ENCODE peak calls at places on chromosomes 11 and 22, in five cellular contexts. F is mesenchymal stem cell, B is IMR-90, A is H1, C is neuronal stem cell. M is an unnamed sample.

GRCh38 chr11:43145653-43146052 is 166.1 kb upstream of the API5 start:
- DNase-seq in F (no peak), B (no peak), A (no peak), C (no peak), M (no peak)

GRCh38 chr11:83364500-83365059 is 78.4 kb upstream of the CCDC90B start:
- DNase-seq in F (no peak), B (no peak), A (peak; percentile 1), C (no peak), M (peak; percentile 37)

GRCh38 chr11:72579816-72580647 is 94.2 kb downstream of the PDE2A start:
- DNase-seq in F (no peak), B (no peak), A (no peak), C (no peak), M (no peak)

GRCh38 chr11:69703711-69704507 is at the start of gene FGF19:
- DNase-seq in F (peak; percentile 9), B (no peak), A (no peak), C (no peak), M (peak; percentile 64)

GRCh38 chr11:21552910-21553309 is 640.0 kb upstream of the ANO5 start:
- DNase-seq in F (no peak), B (no peak), A (no peak), C (no peak), M (no peak)

GRCh38 chr11:100716848-100717247 is 29.8 kb downstream of the ARHGAP42 start:
- DNase-seq in F (peak; percentile 44), B (no peak), A (no peak), C (no peak), M (no peak)

GRCh38 chr22:23749747-23750373 is 1.1 kb downstream of the ZNF70 start:
- DNase-seq in F (no peak), B (no peak), A (no peak), C (no peak), M (no peak)

GRCh38 chr22:45246060-45246985 is 5.6 kb upstream of the KIAA0930 start:
- DNase-seq in F (peak; percentile 99), B (peak; percentile 99), A (no peak), C (no peak), M (peak; percentile 91)

GRCh38 chr11:10310301-10310841 is 5.5 kb downstream of the ADM start:
- DNase-seq in F (peak; percentile 68), B (peak; percentile 68), A (no peak), C (no peak), M (peak; percentile 67)

GRCh38 chr22:49005557-49005956 is 822.1 kb downstream of the BRD1 start:
- DNase-seq in F (no peak), B (no peak), A (no peak), C (no peak), M (no peak)

GRCh38 chr22:44821741-44822425 is 69.5 kb downstream of the ARHGAP8 start:
- DNase-seq in F (no peak), B (no peak), A (no peak), C (no peak), M (no peak)

GRCh38 chr11:82085493-82085892 is 648.2 kb downstream of the FAM181B start:
- DNase-seq in F (no peak), B (no peak), A (no peak), C (no peak), M (peak; percentile 2)

GRCh38 chr11:96256213-96256580 is 86.8 kb downstream of the MAML2 start:
- DNase-seq in F (no peak), B (no peak), A (no peak), C (no peak), M (no peak)

GRCh38 chr11:65606876-65607613 is 7.0 kb downstream of the MAP3K11 start:
- DNase-seq in F (peak; percentile 97), B (peak; percentile 93), A (peak; percentile 94), C (peak; percentile 97), M (peak; percentile 100)

GRCh38 chr11:91248199-91248807 is 976.3 kb upstream of the FAT3 start:
- DNase-seq in F (peak; percentile 40), B (peak; percentile 53), A (no peak), C (peak; percentile 33), M (peak; percentile 46)

GRCh38 chr22:49583886-49584505 is 243.7 kb downstream of the BRD1 start:
- DNase-seq in F (no peak), B (no peak), A (no peak), C (no peak), M (no peak)

GRCh38 chr11:17015639-17016125 is 1.5 kb upstream of the PLEKHA7 start:
- DNase-seq in F (peak; percentile 52), B (peak; percentile 10), A (no peak), C (no peak), M (no peak)

GRCh38 chr11:128550967-128551522 is 36.3 kb downstream of the ETS1 start:
- DNase-seq in F (no peak), B (no peak), A (no peak), C (no peak), M (no peak)

GRCh38 chr11:95487391-95487790 is 256.4 kb upstream of the SESN3 start:
- DNase-seq in F (no peak), B (no peak), A (no peak), C (no peak), M (peak; percentile 37)

GRCh38 chr11:10990160-10990559 is 132.3 kb upstream of the ZBED5 start:
- DNase-seq in F (no peak), B (no peak), A (no peak), C (no peak), M (no peak)

GRCh38 chr22:30340911-30341685 is 14.4 kb upstream of the TBC1D10A start:
- DNase-seq in F (no peak), B (no peak), A (no peak), C (no peak), M (no peak)

GRCh38 chr11:120652705-120653335 is 141.3 kb downstream of the GRIK4 start:
- DNase-seq in F (peak; percentile 20), B (peak; percentile 13), A (no peak), C (no peak), M (no peak)

GRCh38 chr11:48025293-48025982 is 45.1 kb downstream of the PTPRJ start:
- DNase-seq in F (no peak), B (no peak), A (no peak), C (no peak), M (no peak)

GRCh38 chr11:48025983-48026340 is 45.6 kb downstream of the PTPRJ start:
- DNase-seq in F (peak; percentile 57), B (peak; percentile 40), A (no peak), C (no peak), M (no peak)

GRCh38 chr11:48031602-48032001 is 51.2 kb downstream of the PTPRJ start:
- DNase-seq in F (no peak), B (no peak), A (no peak), C (no peak), M (no peak)

GRCh38 chr11:48029686-48030279 is 49.4 kb downstream of the PTPRJ start:
- DNase-seq in F (no peak), B (no peak), A (no peak), C (no peak), M (no peak)

GRCh38 chr11:48028909-48029685 is 48.7 kb downstream of the PTPRJ start:
- DNase-seq in F (no peak), B (peak; percentile 26), A (no peak), C (no peak), M (no peak)
- H4K8ac ChIP-seq in F (peak overlapping the region; percentile 5), B (no peak overlapping the region), A (no peak overlapping the region), C (no peak overlapping the region), M (no peak overlapping the region)

GRCh38 chr22:34579519-34579918 is 486.4 kb upstream of the ISX start:
- DNase-seq in F (no peak), B (no peak), A (no peak), C (no peak), M (no peak)
- H3K4ac ChIP-seq in F (no peak overlapping the region), B (no peak overlapping the region), A (no peak overlapping the region), C (no peak overlapping the region), M (no peak overlapping the region)

GRCh38 chr11:12165237-12165875 is 55.0 kb downstream of the MICAL2 start:
- DNase-seq in F (no peak), B (no peak), A (no peak), C (no peak), M (no peak)
- H4K8ac ChIP-seq in F (peak overlapping the region; percentile 75), B (peak overlapping the region; percentile 92), A (no peak overlapping the region), C (no peak overlapping the region), M (no peak overlapping the region)

GRCh38 chr22:43014062-43014875 is 680 bp downstream of the PACSIN2 start:
- DNase-seq in F (peak; percentile 55), B (no peak), A (no peak), C (peak; percentile 54), M (peak; percentile 65)
- H3K4ac ChIP-seq in F (no peak overlapping the region), B (peak overlapping the region; percentile 50), A (no peak overlapping the region), C (peak overlapping the region; percentile 56), M (peak overlapping the region; percentile 28)

GRCh38 chr22:42786606-42787356 is 66.1 kb upstream of the A4GALT start:
- DNase-seq in F (no peak), B (no peak), A (no peak), C (no peak), M (no peak)
- H4K8ac ChIP-seq in F (no peak overlapping the region), B (no peak overlapping the region), A (no peak overlapping the region), C (no peak overlapping the region), M (no peak overlapping the region)

GRCh38 chr11:13010737-13011342 is 1.7 kb downstream of the RASSF10 start:
- DNase-seq in F (no peak), B (no peak), A (no peak), C (peak; percentile 53), M (peak; percentile 57)

GRCh38 chr11:13009921-13010736 is 1.0 kb downstream of the RASSF10 start:
- DNase-seq in F (no peak), B (peak; percentile 7), A (peak; percentile 17), C (peak; percentile 56), M (peak; percentile 84)

GRCh38 chr11:13007702-13008435 is 1.2 kb upstream of the RASSF10 start:
- DNase-seq in F (no peak), B (no peak), A (no peak), C (no peak), M (peak; percentile 10)

GRCh38 chr11:13008625-13009475 is at the start of gene RASSF10:
- DNase-seq in F (peak; percentile 5), B (no peak), A (peak; percentile 77), C (peak; percentile 80), M (peak; percentile 95)

DNA sequence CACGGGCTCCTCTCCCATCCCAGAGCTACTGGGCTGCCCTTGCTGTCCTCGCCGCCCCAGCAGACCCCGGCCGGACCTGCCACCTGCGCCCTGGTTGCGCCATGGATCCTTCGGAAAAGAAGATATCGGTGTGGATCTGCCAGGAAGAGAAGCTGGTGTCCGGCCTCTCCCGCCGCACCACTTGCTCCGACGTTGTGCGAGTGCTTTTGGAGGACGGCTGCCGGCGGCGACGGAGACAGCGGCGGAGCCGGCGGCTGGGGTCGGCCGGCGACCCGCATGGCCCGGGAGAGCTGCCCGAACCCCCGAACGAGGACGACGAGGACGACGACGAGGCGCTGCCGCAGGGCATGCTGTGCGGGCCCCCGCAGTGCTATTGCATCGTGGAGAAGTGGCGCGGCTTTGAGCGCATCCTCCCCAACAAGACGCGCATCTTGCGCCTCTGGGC is 382 bp downstream of the RASSF10 start:
- DNase-seq in F (peak; percentile 11), B (no peak), A (no peak), C (peak; percentile 48), M (no peak)
- H3K4ac ChIP-seq in F (no peak overlapping the region), B (no peak overlapping the region), A (no peak overlapping the region), C (no peak overlapping the region), M (no peak overlapping the region)

GRCh38 chr11:1990872-1991578 is 6.6 kb downstream of the H19 start:
- DNase-seq in F (no peak), B (no peak), A (no peak), C (no peak), M (no peak)
- H4K8ac ChIP-seq in F (no peak overlapping the region), B (no peak overlapping the region), A (no peak overlapping the region), C (no peak overlapping the region), M (no peak overlapping the region)